ENCODE peak calls at places on chromosome 16, in ten cellular contexts. R is fibroblast of lung; S is CD8-positive, alpha-beta T cell; Z is thoracic aorta; Q is CD8-positive, alpha-beta memory T cell; J is vagina; Y is cardiac muscle cell; L is WERI-Rb-1; N is GM23248; P is stomach. I is an unnamed sample.

GRCh38 chr16:84689126-84689525 is 10.7 kb upstream of the USP10 start:
- DNase-seq in Q (no peak), J (no peak), L (peak; percentile 11), Y (no peak), S (no peak), R (peak; percentile 95), N (peak; percentile 97), P (no peak), Z (no peak), I (no peak)

GRCh38 chr16:65377131-65377649 is 255.3 kb upstream of the CDH11 start:
- DNase-seq in P (no peak), N (peak; percentile 46), Q (no peak), L (no peak), J (no peak), S (no peak), Y (no peak), R (peak; percentile 13), Z (no peak), I (no peak)

GRCh38 chr16:543301-544164 is 16.0 kb downstream of the CAPN15 start:
- DNase-seq in N (no peak), P (peak; percentile 42), L (no peak), R (no peak), S (no peak), Z (no peak), Y (no peak), Q (no peak), J (no peak), I (no peak)

GRCh38 chr16:47060596-47060995 is 83.1 kb downstream of the NETO2 start:
- DNase-seq in Q (no peak), P (no peak), Z (no peak), Y (no peak), N (no peak), J (no peak), S (no peak), L (no peak), R (no peak), I (no peak)

GRCh38 chr16:83095926-83096692 is 469.3 kb downstream of the CDH13 start:
- DNase-seq in Q (no peak), Y (no peak), S (no peak), Z (no peak), J (no peak), R (peak; percentile 59), P (no peak), L (no peak), N (peak; percentile 51), I (no peak)

GRCh38 chr16:67967956-67968439 is 439 bp downstream of the SLC12A4 start:
- DNase-seq in P (peak; percentile 43), S (peak; percentile 26), L (no peak), Q (peak; percentile 25), R (peak; percentile 35), Y (no peak), J (no peak), Z (no peak), N (peak; percentile 79), I (no peak)

GRCh38 chr16:27444015-27444414 is 42.0 kb downstream of the IL21R start:
- DNase-seq in Y (no peak), P (no peak), N (peak; percentile 69), Q (no peak), L (no peak), R (peak; percentile 80), Z (no peak), S (no peak), J (no peak), I (no peak)

GRCh38 chr16:5065813-5066212 is at the start of gene C16orf89:
- DNase-seq in Z (no peak), S (no peak), Y (no peak), L (no peak), P (peak; percentile 48), Q (no peak), J (no peak), R (no peak), N (no peak), I (no peak)

GRCh38 chr16:83768976-83769375 is 38.8 kb upstream of the HSBP1 start:
- DNase-seq in Y (no peak), N (no peak), P (no peak), L (no peak), Q (no peak), J (no peak), S (no peak), R (no peak), Z (no peak), I (no peak)

GRCh38 chr16:70453891-70454220 is 539 bp upstream of the FCSK start:
- DNase-seq in Z (no peak), J (no peak), S (no peak), Q (no peak), P (no peak), R (peak; percentile 45), N (no peak), L (no peak), Y (no peak), I (no peak)

GRCh38 chr16:10736926-10737625 is 6.6 kb upstream of the NUBP1 start:
- DNase-seq in R (peak; percentile 37), J (peak; percentile 16), N (peak; percentile 66), S (peak; percentile 71), L (peak; percentile 58), P (peak; percentile 61), Y (peak; percentile 72), Q (peak; percentile 47), Z (no peak), I (peak; percentile 64)

GRCh38 chr16:278863-279366 is 1.5 kb upstream of the ARHGDIG start:
- DNase-seq in Z (no peak), N (peak; percentile 13), Y (peak; percentile 79), L (no peak), J (no peak), S (no peak), R (peak; percentile 51), Q (no peak), P (peak; percentile 87), I (peak; percentile 32)

GRCh38 chr16:47308601-47309000 is 152.3 kb downstream of the ITFG1 start:
- DNase-seq in L (no peak), R (no peak), N (no peak), Q (no peak), Y (no peak), Z (no peak), S (no peak), J (no peak), P (no peak), I (no peak)

GRCh38 chr16:48053346-48053745 is 102.4 kb downstream of the ABCC12 start:
- DNase-seq in J (no peak), S (no peak), L (no peak), P (no peak), Q (no peak), Z (no peak), Y (peak; percentile 43), N (peak; percentile 14), R (peak; percentile 82), I (no peak)

GRCh38 chr16:31128711-31129567 is 6.6 kb downstream of the PRSS8 start:
- DNase-seq in R (no peak), N (no peak), P (peak; percentile 82), J (no peak), S (no peak), L (no peak), Y (no peak), Z (no peak), Q (no peak), I (no peak)

GRCh38 chr16:77881355-77882003 is 93.1 kb downstream of the VAT1L start:
- DNase-seq in Z (no peak), Q (no peak), N (peak; percentile 21), J (no peak), R (no peak), P (no peak), L (no peak), S (no peak), Y (no peak), I (no peak)

GRCh38 chr16:68319185-68319908 is 8.5 kb downstream of the PRMT7 start:
- DNase-seq in P (no peak), N (no peak), S (no peak), Q (no peak), Z (no peak), Y (no peak), L (no peak), J (no peak), R (no peak), I (no peak)

GRCh38 chr16:57023541-57024249 is 34.3 kb downstream of the NLRC5 start:
- DNase-seq in J (no peak), S (peak; percentile 84), R (no peak), Z (no peak), N (no peak), Q (peak; percentile 57), L (no peak), Y (no peak), P (no peak), I (peak; percentile 68)

DNA sequence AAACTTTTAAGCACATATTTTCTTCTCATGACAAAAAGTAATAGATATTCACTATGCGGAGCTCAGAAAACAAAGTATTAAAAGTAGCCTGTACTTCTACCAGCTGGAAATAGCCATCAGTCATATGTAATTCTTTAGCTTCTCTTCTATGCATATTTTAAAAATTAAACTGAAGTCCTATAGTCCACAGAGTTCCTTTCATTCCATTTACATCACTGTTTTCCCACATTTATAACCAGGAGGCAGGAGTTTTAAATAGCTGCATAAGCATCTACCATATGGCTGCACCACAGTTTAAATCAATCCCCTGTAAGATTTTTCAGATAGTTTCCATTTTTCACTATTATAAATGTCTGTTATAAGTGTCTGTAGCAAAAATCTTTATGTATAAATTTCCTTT is 45.1 kb downstream of the ZFHX3 start:
- DNase-seq in N (no peak), R (peak; percentile 77), Y (no peak), P (no peak), L (no peak), S (no peak), Z (no peak), Q (no peak), J (no peak), I (no peak)
- H3K27me3 ChIP-seq in N (no peaks in the 10 kb centered on the region), R (no peaks in the 10 kb centered on the region), Y (no peaks in the 10 kb centered on the region), P (no peaks in the 10 kb centered on the region), L (no peaks in the 10 kb centered on the region), S (no peaks in the 10 kb centered on the region), Z (no peaks in the 10 kb centered on the region), Q (no peaks in the 10 kb centered on the region), J (no peaks in the 10 kb centered on the region), I (no peaks in the 10 kb centered on the region)

DNA sequence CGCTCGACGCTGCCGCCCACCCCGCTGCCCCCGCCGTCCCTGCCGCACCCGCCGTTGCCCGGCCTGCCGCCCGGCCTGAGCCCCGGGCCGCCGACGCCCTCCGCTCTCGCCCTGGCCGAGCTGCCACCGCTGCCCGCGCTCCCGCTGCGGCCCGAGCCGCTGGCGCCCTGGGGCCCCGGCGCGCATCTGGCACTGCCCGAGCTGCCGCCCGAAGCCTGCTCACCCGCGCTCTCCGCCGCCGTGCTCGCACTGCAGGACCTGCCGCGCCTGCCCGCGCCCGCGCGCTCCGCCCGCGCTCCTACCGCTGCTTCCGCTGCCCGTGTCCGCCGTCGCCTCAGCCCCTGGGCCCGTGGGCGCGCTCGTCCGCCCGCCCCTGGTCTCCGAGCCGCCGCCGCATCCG is 8.4 kb upstream of the CLDN9 start:
- DNase-seq in Y (peak; percentile 64), S (no peak), J (no peak), L (no peak), R (no peak), Q (no peak), P (no peak), Z (no peak), N (peak; percentile 67), I (no peak)
- H3K4me3 ChIP-seq in Y (peak overlapping the region; percentile 65), S (no peak overlapping the region), J (no peak overlapping the region), L (no peak overlapping the region), R (no peak overlapping the region), Q (no peak overlapping the region), P (peak overlapping the region; percentile 43), Z (no peak overlapping the region), N (no peak overlapping the region), I (no peak overlapping the region)

GRCh38 chr16:14487579-14487978 is 142.5 kb downstream of the PARN start:
- DNase-seq in Z (no peak), N (peak; percentile 36), Y (no peak), Q (no peak), R (no peak), J (no peak), S (no peak), P (no peak), L (no peak), I (no peak)
- H3K27ac ChIP-seq in Z (no peak overlapping the region), N (peak overlapping the region; percentile 76), Y (no peak overlapping the region), Q (no peak overlapping the region), R (peak overlapping the region; percentile 19), J (no peak overlapping the region), S (no peak overlapping the region), P (peak overlapping the region; percentile 57), L (no peak overlapping the region), I (no peak overlapping the region)

GRCh38 chr16:86503830-86504229 is 6.5 kb upstream of the FOXF1 start:
- DNase-seq in Z (no peak), P (no peak), Y (no peak), R (no peak), N (no peak), J (no peak), S (no peak), Q (no peak), L (no peak), I (no peak)
- H3K27me3 ChIP-seq in Z (peaks cover 68% of the 10 kb centered on the region), P (no peaks in the 10 kb centered on the region), Y (peaks cover 100% of the 10 kb centered on the region), R (no peaks in the 10 kb centered on the region), N (peaks cover 97% of the 10 kb centered on the region), J (peaks cover 8% of the 10 kb centered on the region), S (peaks cover 17% of the 10 kb centered on the region), Q (peaks cover 31% of the 10 kb centered on the region), L (peaks cover 93% of the 10 kb centered on the region), I (peaks cover 67% of the 10 kb centered on the region)

I was measured in effector memory CD4-positive, alpha-beta T cell.